ENCODE peak calls at places on chromosomes 2 and 18, in six cellular contexts. R is HepG2, I is NT2/D1, Q is H1, W is K562, U is GM12878. B is an unnamed sample.

GRCh38 chr2:226772389-226773179 is 27.0 kb downstream of the IRS1 start:
- DNase-seq in R (peak), I (no peak), Q (no peak), W (no peak), U (peak), B (no peak)

GRCh38 chr2:231909631-231910030 is 16.6 kb downstream of the NPPC start:
- DNase-seq in R (no peak), I (no peak), Q (no peak), W (no peak), U (no peak), B (no peak)

GRCh38 chr2:30958571-30959220 is 151.4 kb upstream of the CAPN13 start:
- DNase-seq in R (no peak), I (no peak), Q (no peak), W (no peak), U (no peak), B (no peak)

GRCh38 chr2:68798574-68798973 is 64.0 kb downstream of the ARHGAP25 start:
- DNase-seq in R (no peak), I (no peak), Q (no peak), W (no peak), U (no peak), B (no peak)

GRCh38 chr2:165371356-165371755 is 98.1 kb upstream of the CSRNP3 start:
- DNase-seq in R (no peak), I (no peak), Q (no peak), W (no peak), U (no peak), B (no peak)

GRCh38 chr2:105798595-105798994 is 53.9 kb downstream of the NCK2 start:
- DNase-seq in R (no peak), I (no peak), Q (no peak), W (no peak), U (no peak), B (no peak)

GRCh38 chr2:32711219-32711618 is 83.4 kb downstream of the TTC27 start:
- DNase-seq in R (no peak), I (no peak), Q (no peak), W (no peak), U (no peak), B (no peak)

GRCh38 chr2:159093496-159093895 is 125.1 kb downstream of the TANC1 start:
- DNase-seq in R (no peak), I (no peak), Q (no peak), W (no peak), U (no peak), B (no peak)

GRCh38 chr2:176729706-176730569 is 460.7 kb downstream of the MTX2 start:
- DNase-seq in R (no peak), I (no peak), Q (no peak), W (no peak), U (no peak), B (no peak)

GRCh38 chr2:20447437-20448245 is 767 bp downstream of the RHOB start:
- DNase-seq in R (no peak), I (no peak), Q (peak), W (no peak), U (no peak), B (no peak)

GRCh38 chr2:213036836-213037235 is 114.6 kb downstream of the IKZF2 start:
- DNase-seq in R (no peak), I (no peak), Q (no peak), W (no peak), U (no peak), B (no peak)

GRCh38 chr2:238568455-238569414 is 142.0 kb downstream of the ASB1 start:
- DNase-seq in R (no peak), I (no peak), Q (no peak), W (no peak), U (no peak), B (no peak)

GRCh38 chr18:68418881-68419280 is 296.0 kb downstream of the TMX3 start:
- DNase-seq in R (no peak), I (no peak), Q (no peak), W (no peak), U (no peak), B (no peak)
- TF ChIP-seq ZNF274 in R (no peak), I (no peak), Q (no peak), W (no peak), U (no peak), B (no peak)

DNA sequence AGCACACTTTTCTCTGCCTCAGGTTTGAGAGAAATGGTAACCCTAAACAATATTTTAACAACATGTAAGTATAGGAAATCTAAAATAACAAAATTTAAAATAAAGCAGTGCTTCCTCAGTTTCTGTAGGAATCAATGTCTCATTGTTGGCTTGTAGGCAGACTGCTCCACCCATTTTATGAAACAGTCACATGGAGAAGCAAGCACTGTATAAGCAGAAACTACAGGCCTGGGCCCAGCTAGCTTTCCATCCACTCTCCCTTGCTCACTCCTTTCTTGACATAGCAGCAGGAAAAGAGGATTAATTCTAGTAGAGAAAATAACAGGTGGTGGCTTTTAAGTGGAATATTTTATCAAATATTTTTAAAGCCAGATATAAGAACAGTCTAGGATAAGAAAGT is 97.2 kb downstream of the PLEKHM3 start:
- DNase-seq in R (peak), I (no peak), Q (no peak), W (no peak), U (no peak), B (no peak)
- TF ChIP-seq ZNF274 in R (no peak), I (no peak), Q (no peak), W (no peak), U (no peak), B (no peak)

DNA sequence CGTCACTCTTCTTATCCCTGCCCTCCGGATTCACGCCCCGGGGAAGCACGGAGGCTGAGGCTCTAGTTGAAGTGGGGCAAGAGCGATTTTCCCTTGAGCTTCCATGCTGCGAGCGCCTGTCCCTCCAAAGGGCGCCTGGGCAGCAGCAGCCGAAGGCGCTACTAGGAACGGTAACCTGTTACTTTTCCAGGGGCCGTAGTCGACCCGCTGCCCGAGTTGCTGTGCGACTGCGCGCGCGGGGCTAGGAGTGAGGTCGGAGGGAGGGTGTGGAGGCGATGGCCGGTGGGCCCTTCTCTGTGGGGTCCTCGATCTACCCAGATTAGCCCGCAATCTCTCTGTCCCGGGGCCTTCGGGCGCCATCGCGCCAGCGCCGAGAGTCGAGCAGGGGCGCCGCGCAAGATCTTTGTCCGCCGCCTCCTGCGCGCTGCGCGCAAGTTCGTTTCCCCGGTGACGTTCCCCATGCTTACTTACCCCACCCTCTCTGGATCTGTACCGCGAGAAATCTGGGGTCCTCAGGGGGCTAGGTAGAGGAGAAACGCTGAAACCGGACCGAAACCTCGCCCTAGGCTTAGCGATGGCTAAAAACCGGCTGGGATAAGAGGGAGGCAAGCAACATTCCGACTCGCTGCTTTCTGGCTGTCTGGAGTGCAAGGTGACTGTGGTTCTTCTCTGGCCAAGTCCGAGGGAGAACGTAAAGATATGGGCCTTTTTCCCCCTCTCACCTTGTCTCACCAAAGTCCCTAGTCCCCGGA is 736 bp downstream of the GAD1 start:
- DNase-seq in R (no peak), I (no peak), Q (peak), W (no peak), U (no peak), B (no peak)
- TF ChIP-seq ZNF274 in R (no peak), I (no peak), Q (no peak), W (no peak), U (no peak), B (no peak)

GRCh38 chr2:241988146-241988545 is 118.6 kb downstream of the RTP5 start:
- DNase-seq in R (no peak), I (no peak), Q (no peak), W (no peak), U (no peak), B (no peak)

GRCh38 chr2:241987726-241988125 is 118.2 kb downstream of the RTP5 start:
- DNase-seq in R (no peak), I (no peak), Q (no peak), W (no peak), U (no peak), B (no peak)

GRCh38 chr2:241989074-241989473 is 119.5 kb downstream of the RTP5 start:
- DNase-seq in R (no peak), I (no peak), Q (no peak), W (no peak), U (no peak), B (no peak)

GRCh38 chr2:241985986-241986329 is 116.4 kb downstream of the RTP5 start:
- DNase-seq in R (no peak), I (no peak), Q (no peak), W (no peak), U (no peak), B (no peak)

GRCh38 chr2:241986836-241987641 is 117.5 kb downstream of the RTP5 start:
- DNase-seq in R (no peak), I (no peak), Q (no peak), W (no peak), U (no peak), B (no peak)
- TF ChIP-seq ZNF274 in R (no peak), I (no peak), Q (no peak), W (no peak), U (no peak), B (no peak)

GRCh38 chr2:149703281-149703680 is 115.7 kb upstream of the MMADHC start:
- DNase-seq in R (no peak), I (no peak), Q (no peak), W (no peak), U (no peak), B (no peak)
- TF ChIP-seq ZNF274 in R (no peak), I (no peak), Q (no peak), W (no peak), U (no peak), B (no peak)

GRCh38 chr18:51339866-51340265 is 142.4 kb upstream of the MEX3C start:
- DNase-seq in R (no peak), I (no peak), Q (no peak), W (no peak), U (no peak), B (no peak)
- TF ChIP-seq ZNF274 in R (no peak), I (no peak), Q (no peak), W (no peak), U (no peak), B (no peak)

GRCh38 chr2:183564726-183565125 is 440.5 kb downstream of the NUP35 start:
- DNase-seq in R (no peak), I (no peak), Q (no peak), W (no peak), U (no peak), B (no peak)
- TF ChIP-seq ZNF274 in R (no peak), I (no peak), Q (no peak), W (no peak), U (no peak), B (no peak)

GRCh38 chr2:236859896-236860295 is 225.8 kb upstream of the COPS8 start:
- DNase-seq in R (no peak), I (peak), Q (peak), W (no peak), U (no peak), B (no peak)
- TF ChIP-seq ZNF274 in R (no peak), I (no peak), Q (no peak), W (no peak), U (no peak), B (no peak)

GRCh38 chr2:178269825-178270224 is 75.5 kb downstream of the OSBPL6 start:
- DNase-seq in R (no peak), I (no peak), Q (no peak), W (peak), U (no peak), B (no peak)

GRCh38 chr2:178273787-178274360 is 79.6 kb downstream of the OSBPL6 start:
- DNase-seq in R (no peak), I (no peak), Q (no peak), W (peak), U (no peak), B (no peak)

GRCh38 chr2:178268435-178268834 is 74.1 kb downstream of the OSBPL6 start:
- DNase-seq in R (no peak), I (no peak), Q (no peak), W (no peak), U (no peak), B (no peak)

GRCh38 chr2:178270338-178270737 is 76.0 kb downstream of the OSBPL6 start:
- DNase-seq in R (no peak), I (no peak), Q (no peak), W (no peak), U (no peak), B (no peak)

DNA sequence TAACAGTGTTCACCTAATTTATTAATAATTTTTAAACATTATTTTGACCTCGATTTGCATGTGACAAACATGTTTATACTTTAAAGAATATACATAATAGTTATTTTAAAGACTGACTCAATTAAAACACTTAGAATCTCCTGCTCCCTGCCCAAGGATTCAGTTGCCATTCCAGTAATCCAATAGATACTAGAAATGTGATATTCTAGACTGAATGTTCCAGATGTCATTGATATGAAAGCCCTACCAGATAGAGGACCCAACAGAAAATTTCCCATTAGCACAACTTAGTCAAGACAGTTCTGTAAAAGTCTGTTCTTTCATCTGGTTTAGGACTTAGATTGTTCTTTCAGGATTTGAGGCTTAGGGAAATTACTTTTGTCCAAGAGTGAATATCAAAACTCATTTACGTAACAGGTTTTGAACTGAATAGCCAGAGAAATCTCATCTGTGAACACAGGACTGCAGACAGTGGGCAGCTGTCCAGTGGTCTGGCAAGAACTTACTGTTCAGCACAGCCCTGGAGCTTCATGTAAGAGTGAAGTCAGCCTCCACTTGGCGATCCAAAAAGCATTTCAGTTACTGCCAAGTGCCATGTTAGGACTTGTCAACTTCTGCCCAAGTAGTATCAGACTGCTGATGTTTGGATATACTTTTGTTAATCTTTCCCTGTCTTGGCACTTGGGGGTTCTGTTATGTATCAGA is 77.5 kb downstream of the OSBPL6 start:
- DNase-seq in R (no peak), I (no peak), Q (no peak), W (no peak), U (no peak), B (no peak)
- TF ChIP-seq ZNF274 in R (no peak), I (no peak), Q (no peak), W (no peak), U (no peak), B (no peak)

DNA sequence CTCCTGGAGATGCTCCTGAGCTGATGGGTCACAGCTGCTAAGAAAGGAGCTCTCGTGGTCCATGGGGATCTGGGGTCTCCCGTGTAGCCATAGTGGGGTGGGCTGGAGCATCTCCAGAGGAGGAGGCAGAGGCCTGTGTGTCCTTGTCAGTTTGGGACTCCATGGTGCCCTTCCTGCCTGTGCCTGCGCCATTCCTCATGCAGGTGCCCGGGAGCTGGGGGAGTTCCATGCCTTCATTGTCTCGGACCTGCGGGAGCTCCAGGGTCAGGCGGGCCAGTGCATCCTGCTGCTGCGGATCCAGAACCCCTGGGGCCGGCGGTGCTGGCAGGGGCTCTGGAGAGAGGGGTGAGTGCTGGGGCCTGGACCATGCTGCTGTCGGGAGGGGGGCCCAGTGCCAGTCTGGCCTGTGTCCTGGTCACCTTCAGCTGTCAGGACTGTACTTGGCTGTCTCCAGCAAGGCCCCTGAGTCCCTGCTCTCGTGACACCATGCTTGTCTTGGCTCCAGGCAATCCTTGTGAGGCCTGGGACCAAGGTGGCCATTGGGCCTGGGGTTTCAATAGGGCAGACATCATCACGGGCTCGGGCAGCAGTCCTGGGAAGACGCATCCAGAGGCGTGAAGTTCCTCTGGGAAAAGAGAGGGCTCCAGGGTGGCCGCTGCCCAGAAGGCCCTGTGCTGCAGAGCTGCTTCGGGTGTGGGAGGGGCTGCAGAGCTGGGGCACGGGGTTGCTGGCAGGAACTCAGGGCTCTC is 7.3 kb downstream of the CAPN10 start:
- DNase-seq in R (no peak), I (no peak), Q (no peak), W (no peak), U (no peak), B (no peak)
- TF ChIP-seq ZNF274 in R (no peak), I (no peak), Q (no peak), W (no peak), U (no peak), B (no peak)